ENCODE peak calls at places on chromosomes 7 and 10, in five cellular contexts. One of them, this sample, is unnamed.

GRCh38 chr10:26517141-26517890 is 79.2 kb downstream of the APBB1IP start:
- DNase-seq in HTR-8/SVneo: no peak
- DNase-seq in GDM1: no peak
- DNase-seq in heart right ventricle: no peak
- DNase-seq in Right ventricle myocardium superior: no peak
- DNase-seq in this sample: no peak

GRCh38 chr7:95883208-95883607 is 110.9 kb downstream of the DYNC1I1 start:
- DNase-seq in HTR-8/SVneo: no peak
- DNase-seq in GDM1: no peak
- DNase-seq in heart right ventricle: no peak
- DNase-seq in Right ventricle myocardium superior: no peak
- DNase-seq in this sample: no peak

GRCh38 chr10:110556993-110557601 is 10.4 kb upstream of the SMC3 start:
- DNase-seq in HTR-8/SVneo: peak; percentile 10
- DNase-seq in GDM1: no peak
- DNase-seq in heart right ventricle: peak; percentile 25
- DNase-seq in Right ventricle myocardium superior: peak; percentile 46
- DNase-seq in this sample: peak; percentile 39

GRCh38 chr10:60706146-60706545 is 72.1 kb upstream of the CDK1 start:
- DNase-seq in HTR-8/SVneo: no peak
- DNase-seq in GDM1: no peak
- DNase-seq in heart right ventricle: no peak
- DNase-seq in Right ventricle myocardium superior: no peak
- DNase-seq in this sample: no peak

GRCh38 chr10:107443817-107444216 is 279.3 kb upstream of the SORCS1 start:
- DNase-seq in HTR-8/SVneo: no peak
- DNase-seq in GDM1: no peak
- DNase-seq in heart right ventricle: no peak
- DNase-seq in Right ventricle myocardium superior: no peak
- DNase-seq in this sample: no peak

GRCh38 chr10:93703066-93703465 is 674 bp upstream of the FRA10AC1 start:
- DNase-seq in HTR-8/SVneo: no peak
- DNase-seq in GDM1: no peak
- DNase-seq in heart right ventricle: peak; percentile 4
- DNase-seq in Right ventricle myocardium superior: no peak
- DNase-seq in this sample: no peak

GRCh38 chr7:3493499-3493898 is 192.4 kb downstream of the SDK1 start:
- DNase-seq in HTR-8/SVneo: peak; percentile 50
- DNase-seq in GDM1: no peak
- DNase-seq in heart right ventricle: no peak
- DNase-seq in Right ventricle myocardium superior: no peak
- DNase-seq in this sample: no peak

GRCh38 chr10:133441780-133442179 is 12.0 kb upstream of the SCART1 start:
- DNase-seq in HTR-8/SVneo: no peak
- DNase-seq in GDM1: no peak
- DNase-seq in heart right ventricle: no peak
- DNase-seq in Right ventricle myocardium superior: peak; percentile 26
- DNase-seq in this sample: no peak

GRCh38 chr7:28685660-28686417 is 272.3 kb downstream of the TRIL start:
- DNase-seq in HTR-8/SVneo: peak; percentile 90
- DNase-seq in GDM1: peak; percentile 45
- DNase-seq in heart right ventricle: peak; percentile 99
- DNase-seq in Right ventricle myocardium superior: peak; percentile 90
- DNase-seq in this sample: peak; percentile 87

GRCh38 chr7:47078241-47078640 is 503.7 kb downstream of the TNS3 start:
- DNase-seq in HTR-8/SVneo: no peak
- DNase-seq in GDM1: no peak
- DNase-seq in heart right ventricle: no peak
- DNase-seq in Right ventricle myocardium superior: no peak
- DNase-seq in this sample: no peak

GRCh38 chr10:114031113-114031512 is 12.6 kb upstream of the ADRB1 start:
- DNase-seq in HTR-8/SVneo: no peak
- DNase-seq in GDM1: no peak
- DNase-seq in heart right ventricle: no peak
- DNase-seq in Right ventricle myocardium superior: no peak
- DNase-seq in this sample: no peak

GRCh38 chr10:62623223-62623622 is 181.3 kb upstream of the ADO start:
- DNase-seq in HTR-8/SVneo: no peak
- DNase-seq in GDM1: no peak
- DNase-seq in heart right ventricle: no peak
- DNase-seq in Right ventricle myocardium superior: no peak
- DNase-seq in this sample: no peak

GRCh38 chr10:73647211-73647874 is 6.1 kb upstream of the MYOZ1 start:
- DNase-seq in HTR-8/SVneo: no peak
- DNase-seq in GDM1: no peak
- DNase-seq in heart right ventricle: no peak
- DNase-seq in Right ventricle myocardium superior: peak; percentile 76
- DNase-seq in this sample: peak; percentile 77

GRCh38 chr7:47461161-47461560 is 120.8 kb downstream of the TNS3 start:
- DNase-seq in HTR-8/SVneo: no peak
- DNase-seq in GDM1: no peak
- DNase-seq in heart right ventricle: peak; percentile 79
- DNase-seq in Right ventricle myocardium superior: peak; percentile 85
- DNase-seq in this sample: peak; percentile 89

GRCh38 chr7:157560258-157560654 is 223.5 kb downstream of the DNAJB6 start:
- DNase-seq in HTR-8/SVneo: no peak
- DNase-seq in GDM1: no peak
- DNase-seq in heart right ventricle: no peak
- DNase-seq in Right ventricle myocardium superior: no peak
- DNase-seq in this sample: peak; percentile 23

GRCh38 chr7:133290041-133290440 is 37.2 kb downstream of the EXOC4 start:
- DNase-seq in HTR-8/SVneo: no peak
- DNase-seq in GDM1: no peak
- DNase-seq in heart right ventricle: no peak
- DNase-seq in Right ventricle myocardium superior: no peak
- DNase-seq in this sample: no peak

GRCh38 chr7:124399941-124400340 is 365.7 kb downstream of the GPR37 start:
- DNase-seq in HTR-8/SVneo: no peak
- DNase-seq in GDM1: no peak
- DNase-seq in heart right ventricle: no peak
- DNase-seq in Right ventricle myocardium superior: no peak
- DNase-seq in this sample: no peak

GRCh38 chr7:139948587-139948986 is 114.2 kb downstream of the PARP12 start:
- DNase-seq in HTR-8/SVneo: no peak
- DNase-seq in GDM1: no peak
- DNase-seq in heart right ventricle: no peak
- DNase-seq in Right ventricle myocardium superior: no peak
- DNase-seq in this sample: no peak

GRCh38 chr10:131934769-131935168 is 34.0 kb downstream of the PPP2R2D start:
- DNase-seq in HTR-8/SVneo: no peak
- DNase-seq in GDM1: no peak
- DNase-seq in heart right ventricle: no peak
- DNase-seq in Right ventricle myocardium superior: no peak
- DNase-seq in this sample: no peak

GRCh38 chr7:116431783-116432182 is 67.8 kb upstream of the CAV2 start:
- DNase-seq in HTR-8/SVneo: no peak
- DNase-seq in GDM1: no peak
- DNase-seq in heart right ventricle: no peak
- DNase-seq in Right ventricle myocardium superior: no peak
- DNase-seq in this sample: no peak

GRCh38 chr10:105063796-105064195 is 422.7 kb downstream of the SORCS3 start:
- DNase-seq in HTR-8/SVneo: no peak
- DNase-seq in GDM1: no peak
- DNase-seq in heart right ventricle: no peak
- DNase-seq in Right ventricle myocardium superior: peak; percentile 37
- DNase-seq in this sample: peak; percentile 49

GRCh38 chr7:124680304-124680703 is 85.3 kb downstream of the GPR37 start:
- DNase-seq in HTR-8/SVneo: no peak
- DNase-seq in GDM1: no peak
- DNase-seq in heart right ventricle: no peak
- DNase-seq in Right ventricle myocardium superior: peak; percentile 21
- DNase-seq in this sample: no peak

GRCh38 chr7:46034056-46034768 is 113.1 kb upstream of the IGFBP3 start:
- DNase-seq in HTR-8/SVneo: no peak
- DNase-seq in GDM1: no peak
- DNase-seq in heart right ventricle: no peak
- DNase-seq in Right ventricle myocardium superior: no peak
- DNase-seq in this sample: no peak

GRCh38 chr7:88243345-88243909 is 23.6 kb upstream of the SRI start:
- DNase-seq in HTR-8/SVneo: no peak
- DNase-seq in GDM1: no peak
- DNase-seq in heart right ventricle: peak; percentile 22
- DNase-seq in Right ventricle myocardium superior: no peak
- DNase-seq in this sample: no peak